ENCODE peak calls at places on chromosomes 12 and 14, in four cellular contexts. One of them, this sample, is unnamed.

GRCh38 chr14:103522649-103523582 is at the start of gene CKB:
- DNase-seq in GM12891: no peak
- DNase-seq in K562: peak
- DNase-seq in GM12878: no peak
- DNase-seq in this sample: no peak

GRCh38 chr12:125310461-125310860 is 245.2 kb downstream of the AACS start:
- DNase-seq in GM12891: no peak
- DNase-seq in K562: no peak
- DNase-seq in GM12878: no peak
- DNase-seq in this sample: no peak

GRCh38 chr12:84507914-84508313 is 404.7 kb downstream of the SLC6A15 start:
- DNase-seq in GM12891: no peak
- DNase-seq in K562: no peak
- DNase-seq in GM12878: no peak
- DNase-seq in this sample: no peak

GRCh38 chr12:15772405-15773018 is 16.7 kb downstream of the EPS8 start:
- DNase-seq in GM12891: no peak
- DNase-seq in K562: no peak
- DNase-seq in GM12878: no peak
- DNase-seq in this sample: no peak

GRCh38 chr12:31807773-31808097 is 78.9 kb upstream of the AMN1 start:
- DNase-seq in GM12891: no peak
- DNase-seq in K562: no peak
- DNase-seq in GM12878: no peak
- DNase-seq in this sample: no peak

GRCh38 chr12:12510141-12510540 is 52.5 kb downstream of the DUSP16 start:
- DNase-seq in GM12891: no peak
- DNase-seq in K562: no peak
- DNase-seq in GM12878: no peak
- DNase-seq in this sample: no peak

GRCh38 chr12:12872934-12873275 is 18.5 kb upstream of the GPRC5A start:
- DNase-seq in GM12891: no peak
- DNase-seq in K562: no peak
- DNase-seq in GM12878: no peak
- DNase-seq in this sample: no peak

GRCh38 chr14:104119700-104120251 is 18.6 kb upstream of the KIF26A start:
- DNase-seq in GM12891: no peak
- DNase-seq in K562: no peak
- DNase-seq in GM12878: no peak
- DNase-seq in this sample: no peak

GRCh38 chr12:124236651-124237050 is 58.2 kb upstream of the RFLNA start:
- DNase-seq in GM12891: no peak
- DNase-seq in K562: no peak
- DNase-seq in GM12878: no peak
- DNase-seq in this sample: no peak

GRCh38 chr12:116964004-116964739 is 53.4 kb downstream of the FBXW8 start:
- DNase-seq in GM12891: no peak
- DNase-seq in K562: no peak
- DNase-seq in GM12878: no peak
- DNase-seq in this sample: no peak

GRCh38 chr14:80602931-80603330 is 338.6 kb downstream of the CEP128 start:
- DNase-seq in GM12891: no peak
- DNase-seq in K562: no peak
- DNase-seq in GM12878: no peak
- DNase-seq in this sample: no peak

GRCh38 chr12:6697584-6698351 is 2.8 kb downstream of the PIANP start:
- DNase-seq in GM12891: no peak
- DNase-seq in K562: peak
- DNase-seq in GM12878: no peak
- DNase-seq in this sample: no peak

GRCh38 chr12:52587563-52587962 is 13.7 kb downstream of the KRT72 start:
- DNase-seq in GM12891: no peak
- DNase-seq in K562: peak
- DNase-seq in GM12878: no peak
- DNase-seq in this sample: no peak

GRCh38 chr14:103121846-103122577 is 1.2 kb upstream of the TNFAIP2 start:
- DNase-seq in GM12891: peak
- DNase-seq in K562: peak
- DNase-seq in GM12878: no peak
- DNase-seq in this sample: no peak

GRCh38 chr12:76138656-76139055 is 54.2 kb upstream of the NAP1L1 start:
- DNase-seq in GM12891: no peak
- DNase-seq in K562: no peak
- DNase-seq in GM12878: no peak
- DNase-seq in this sample: no peak

GRCh38 chr14:56183631-56184157 is 65.5 kb downstream of the PELI2 start:
- DNase-seq in GM12891: no peak
- DNase-seq in K562: no peak
- DNase-seq in GM12878: no peak
- DNase-seq in this sample: no peak

GRCh38 chr14:56180754-56181542 is 62.7 kb downstream of the PELI2 start:
- DNase-seq in GM12891: no peak
- DNase-seq in K562: no peak
- DNase-seq in GM12878: no peak
- DNase-seq in this sample: no peak

GRCh38 chr14:56185991-56186390 is 67.8 kb downstream of the PELI2 start:
- DNase-seq in GM12891: no peak
- DNase-seq in K562: no peak
- DNase-seq in GM12878: no peak
- DNase-seq in this sample: no peak

GRCh38 chr14:56176530-56176929 is 58.3 kb downstream of the PELI2 start:
- DNase-seq in GM12891: no peak
- DNase-seq in K562: no peak
- DNase-seq in GM12878: no peak
- DNase-seq in this sample: no peak

DNA sequence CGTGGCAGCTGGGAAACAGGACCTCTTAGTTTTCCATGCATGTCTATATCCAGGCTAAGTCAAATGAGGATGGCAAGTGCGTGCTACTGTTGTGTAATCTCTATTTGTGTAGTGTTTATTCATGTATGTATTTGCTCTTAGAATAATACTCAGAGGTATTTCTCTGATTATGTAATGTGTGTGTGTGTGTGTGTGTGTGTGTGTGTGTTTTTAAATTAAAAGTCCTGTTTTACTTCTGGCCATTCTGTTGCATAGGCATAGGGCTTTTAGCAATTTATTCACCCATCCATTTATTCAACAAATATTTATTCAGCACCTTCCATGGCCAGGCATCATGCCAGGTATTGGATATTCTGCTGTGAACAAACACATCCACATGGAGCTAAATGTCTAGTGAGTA is 63.5 kb downstream of the PELI2 start:
- DNase-seq in GM12891: no peak
- DNase-seq in K562: no peak
- DNase-seq in GM12878: no peak
- DNase-seq in this sample: no peak
- TF ChIP-seq POLR2A in GM12891: no peak
- TF ChIP-seq POLR2A in K562: no peak
- TF ChIP-seq POLR2A in GM12878: no peak
- TF ChIP-seq POLR2A in this sample: no peak

DNA sequence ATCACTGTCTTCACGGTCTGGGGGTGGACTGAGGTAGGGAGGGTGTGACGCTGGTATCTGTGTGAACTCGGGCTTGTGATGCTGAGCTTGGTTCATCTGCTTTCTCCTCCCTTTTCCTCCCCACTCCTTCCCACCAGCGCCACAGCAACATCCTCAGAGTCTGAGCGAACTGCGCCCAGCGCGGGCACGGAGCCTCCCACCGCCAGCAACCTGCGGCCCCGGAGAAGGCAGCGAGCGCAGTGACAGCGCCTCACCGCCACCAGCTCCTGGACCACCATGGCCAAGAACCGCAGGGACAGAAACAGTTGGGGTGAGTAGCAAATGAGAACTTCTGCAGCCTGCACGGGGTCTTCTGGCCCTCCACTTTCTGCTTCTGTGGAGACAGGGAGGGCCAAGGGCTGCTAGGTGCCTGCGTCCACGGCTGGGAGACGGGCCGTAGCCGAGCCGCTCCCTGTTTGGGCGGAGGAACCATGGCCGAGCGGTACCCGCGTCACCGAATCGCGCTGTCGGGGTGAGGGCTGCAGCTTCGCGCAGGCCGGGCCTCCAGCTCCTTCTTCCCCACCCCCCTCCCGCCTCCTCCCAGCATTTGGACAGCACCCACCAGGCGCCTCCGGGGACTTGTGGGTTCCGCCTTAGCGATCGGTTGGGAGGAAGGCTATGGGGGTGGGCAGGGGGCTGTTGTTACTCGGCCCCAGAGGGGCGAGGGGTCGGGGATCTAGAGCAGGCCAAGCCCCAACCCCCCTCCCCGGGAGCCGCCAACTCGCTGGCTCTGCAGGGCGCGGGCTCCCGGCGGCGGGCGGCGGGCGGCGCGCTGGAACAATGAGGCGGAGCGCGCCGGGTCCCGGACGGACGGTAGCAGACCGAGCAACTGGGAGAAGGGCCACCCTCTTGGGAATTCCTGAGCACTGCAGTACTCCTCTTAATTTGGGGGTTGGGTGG is at the start of gene ATL1:
- DNase-seq in GM12891: peak
- DNase-seq in K562: peak
- DNase-seq in GM12878: no peak
- DNase-seq in this sample: peak
- TF ChIP-seq TAF1 in GM12891: no peak
- TF ChIP-seq TAF1 in K562: no peak
- TF ChIP-seq TAF1 in GM12878: no peak
- TF ChIP-seq TAF1 in this sample: no peak

DNA sequence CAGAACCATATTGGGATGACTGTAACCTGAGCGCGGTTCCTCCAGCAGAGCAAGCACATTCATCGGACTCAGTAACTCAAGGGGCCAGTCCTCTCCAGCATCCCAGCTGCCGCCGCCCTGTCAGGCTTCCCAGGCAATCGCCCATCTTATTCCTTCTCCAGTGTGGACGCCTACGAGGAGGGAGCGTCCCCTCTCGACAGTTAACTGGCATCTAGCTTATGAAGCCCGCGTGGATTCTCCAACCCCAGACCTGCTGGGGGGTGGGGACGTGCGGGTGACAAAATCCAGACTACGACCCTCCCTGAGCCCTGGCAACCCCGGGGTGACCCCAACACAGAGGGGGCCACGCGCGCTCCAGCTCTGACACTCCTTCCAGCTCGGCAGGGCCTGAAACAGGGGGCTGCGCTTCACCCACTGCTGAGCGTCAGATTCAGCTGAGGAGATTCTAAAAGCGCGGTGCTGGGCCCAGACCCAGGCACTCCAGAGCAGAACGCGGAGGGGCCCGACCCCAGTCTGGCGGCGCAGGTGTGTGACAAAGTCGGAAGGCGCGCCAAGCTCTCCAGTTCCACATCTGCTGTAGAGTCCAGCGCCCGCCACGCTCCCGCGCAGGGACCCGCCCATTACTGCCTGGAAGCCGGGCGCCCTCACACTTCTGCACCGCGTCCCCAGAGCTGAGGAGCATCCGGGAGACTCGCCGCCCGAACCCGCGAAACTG is 43.9 kb upstream of the ESR2 start:
- DNase-seq in GM12891: peak
- DNase-seq in K562: peak
- DNase-seq in GM12878: no peak
- DNase-seq in this sample: peak
- TF ChIP-seq POLR2AphosphoS5 in GM12891: peak
- TF ChIP-seq POLR2AphosphoS5 in K562: no peak
- TF ChIP-seq POLR2AphosphoS5 in GM12878: no peak
- TF ChIP-seq POLR2AphosphoS5 in this sample: peak

DNA sequence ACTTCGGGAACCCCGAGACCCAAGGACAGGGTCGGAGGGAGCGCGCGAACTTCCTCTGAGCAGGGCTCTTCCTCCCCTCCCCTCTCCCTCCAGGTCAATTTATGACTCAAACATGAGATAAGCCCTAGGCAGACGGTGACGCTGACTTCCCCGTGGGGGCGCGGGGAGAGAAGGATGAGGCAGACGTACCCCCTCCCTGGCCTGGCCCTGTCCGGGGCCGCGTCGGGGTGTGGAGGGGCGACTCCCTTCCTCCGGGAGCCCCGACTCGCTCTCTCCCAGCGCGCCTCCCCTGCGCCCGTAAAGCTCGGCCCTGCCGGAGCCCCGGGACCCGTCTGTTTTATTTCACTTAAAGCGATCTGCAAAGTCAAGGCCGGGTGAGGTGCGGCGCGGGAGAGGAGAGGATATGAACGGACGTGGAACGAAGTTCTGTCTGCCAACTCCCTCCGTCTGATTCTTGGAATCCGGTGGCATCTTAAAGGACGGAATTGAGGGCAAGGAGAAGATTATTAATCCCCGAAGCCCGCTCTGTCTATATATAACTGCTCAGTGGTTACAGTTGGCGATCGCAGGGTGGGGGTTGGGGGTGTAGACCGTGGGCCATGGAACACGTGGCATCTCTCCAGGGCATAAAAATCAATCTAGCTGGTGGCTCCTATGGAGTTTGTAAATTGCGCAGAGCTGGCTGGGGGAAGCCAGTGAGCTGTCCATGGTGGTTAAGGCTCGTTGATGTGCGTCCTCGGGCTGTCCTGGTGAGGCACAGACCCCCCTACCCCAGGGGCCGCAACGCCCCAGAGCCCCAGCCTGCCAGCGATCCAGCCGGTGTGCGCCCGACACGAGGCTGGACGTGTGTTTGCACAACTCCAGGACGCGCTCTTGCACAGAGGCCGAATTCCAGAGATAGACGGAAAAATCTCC is 2.9 kb upstream of the PTHLH start:
- DNase-seq in GM12891: no peak
- DNase-seq in K562: peak
- DNase-seq in GM12878: no peak
- DNase-seq in this sample: no peak
- TF ChIP-seq POLR2A in GM12891: no peak
- TF ChIP-seq POLR2A in K562: no peak
- TF ChIP-seq POLR2A in GM12878: no peak
- TF ChIP-seq POLR2A in this sample: no peak

GRCh38 chr14:43408472-43408871 is 1098.6 kb downstream of the FSCB start:
- DNase-seq in GM12891: no peak
- DNase-seq in K562: no peak
- DNase-seq in GM12878: no peak
- DNase-seq in this sample: no peak

GRCh38 chr14:43406936-43407335 is 1100.1 kb downstream of the FSCB start:
- DNase-seq in GM12891: no peak
- DNase-seq in K562: no peak
- DNase-seq in GM12878: no peak
- DNase-seq in this sample: no peak

GRCh38 chr14:43411841-43412240 is 1095.2 kb downstream of the FSCB start:
- DNase-seq in GM12891: no peak
- DNase-seq in K562: no peak
- DNase-seq in GM12878: no peak
- DNase-seq in this sample: no peak

GRCh38 chr14:43410631-43411030 is 1096.5 kb downstream of the FSCB start:
- DNase-seq in GM12891: no peak
- DNase-seq in K562: no peak
- DNase-seq in GM12878: no peak
- DNase-seq in this sample: no peak

DNA sequence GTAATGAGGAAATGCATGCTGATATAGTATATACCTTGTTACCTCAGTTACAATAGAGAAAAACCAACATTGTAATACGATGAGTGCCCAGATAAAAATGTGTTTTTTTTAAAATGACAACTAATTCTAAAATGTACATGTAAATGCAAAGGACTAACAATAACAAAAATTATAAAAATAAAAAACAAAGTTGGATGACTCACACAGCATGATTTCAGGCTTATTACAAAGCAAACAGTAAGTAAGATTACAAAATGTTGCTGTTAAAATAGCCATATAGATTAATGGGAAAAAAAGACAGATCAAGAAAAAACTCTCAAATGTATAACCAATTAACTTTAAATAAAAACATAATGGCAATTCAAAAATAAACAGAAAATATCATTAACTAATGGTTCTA is 1099.4 kb downstream of the FSCB start:
- DNase-seq in GM12891: no peak
- DNase-seq in K562: no peak
- DNase-seq in GM12878: no peak
- DNase-seq in this sample: no peak
- TF ChIP-seq TAF1 in GM12891: no peak
- TF ChIP-seq TAF1 in K562: no peak
- TF ChIP-seq TAF1 in GM12878: no peak
- TF ChIP-seq TAF1 in this sample: no peak

This sample was measured in GM12892.